ENCODE peak calls at places on chromosomes 7 and 10, in four cellular contexts. D is WTC11, H is K562, S is HepG2. Y is an unnamed sample.

GRCh38 chr10:80632742-80633141 is 95.0 kb downstream of the SH2D4B start:
- DNase-seq in H (no peak), D (no peak), S (no peak), Y (no peak)

GRCh38 chr7:20470726-20471125 is 140.0 kb downstream of the ITGB8 start:
- DNase-seq in S (no peak), H (no peak), D (no peak), Y (no peak)

GRCh38 chr7:27254625-27255024 is 12.0 kb downstream of the EVX1 start:
- DNase-seq in D (no peak), S (no peak), H (no peak), Y (no peak)

GRCh38 chr7:108158766-108159165 is 28.6 kb upstream of the LAMB4 start:
- DNase-seq in S (no peak), D (no peak), H (no peak), Y (no peak)

GRCh38 chr7:913736-914520 is 37.6 kb downstream of the GET4 start:
- DNase-seq in S (no peak), H (no peak), D (no peak), Y (no peak)

GRCh38 chr10:92027141-92027540 is 103.6 kb downstream of the BTAF1 start:
- DNase-seq in H (peak), S (peak), D (no peak), Y (no peak)

GRCh38 chr10:3777876-3778707 is 6.9 kb downstream of the KLF6 start:
- DNase-seq in H (no peak), S (no peak), D (no peak), Y (no peak)

GRCh38 chr10:53886325-53887300 is 914.4 kb downstream of the PCDH15 start:
- DNase-seq in H (no peak), D (no peak), S (peak), Y (no peak)

GRCh38 chr7:47198159-47198558 is 383.8 kb downstream of the TNS3 start:
- DNase-seq in D (no peak), H (no peak), S (no peak), Y (peak)

GRCh38 chr7:154860621-154861375 is 142.1 kb downstream of the PAXIP1 start:
- DNase-seq in D (no peak), H (no peak), S (no peak), Y (no peak)

GRCh38 chr10:102065561-102066420 is 642 bp downstream of the HPS6 start:
- DNase-seq in H (no peak), D (peak), S (no peak), Y (peak)

GRCh38 chr7:155758348-155758747 is 53.9 kb downstream of the SHH start:
- DNase-seq in S (no peak), D (peak), H (no peak), Y (no peak)

GRCh38 chr7:130338233-130338632 is 6.4 kb upstream of the CPA5 start:
- DNase-seq in S (no peak), D (no peak), H (no peak), Y (no peak)
- TF ChIP-seq MAX in S (no peak), D (no peak), H (no peak), Y (no peak)

DNA sequence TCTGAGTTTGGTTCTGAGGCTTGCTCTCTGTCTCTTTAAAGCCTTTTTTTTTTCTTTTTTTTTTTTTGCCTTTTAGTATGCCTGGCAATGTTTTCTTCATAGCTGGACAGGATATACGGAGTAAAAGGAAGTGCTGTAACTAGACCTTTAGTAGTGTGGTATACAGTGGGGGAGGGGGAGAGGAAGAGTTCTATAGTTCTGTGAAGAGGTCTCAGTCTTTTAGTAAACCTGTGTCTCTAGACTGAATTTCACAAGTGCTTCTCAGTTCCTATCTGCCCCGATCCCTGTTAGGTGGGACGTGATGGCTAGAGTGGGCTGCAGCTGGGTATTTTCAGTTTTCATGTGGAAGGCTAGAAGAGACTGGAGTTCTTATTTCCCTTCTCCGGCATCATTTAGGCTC is 3.1 kb upstream of the ABCC2 start:
- DNase-seq in S (peak), H (no peak), D (no peak), Y (peak)
- TF ChIP-seq NR3C1 in S (no peak), H (no peak), D (no peak), Y (no peak)

DNA sequence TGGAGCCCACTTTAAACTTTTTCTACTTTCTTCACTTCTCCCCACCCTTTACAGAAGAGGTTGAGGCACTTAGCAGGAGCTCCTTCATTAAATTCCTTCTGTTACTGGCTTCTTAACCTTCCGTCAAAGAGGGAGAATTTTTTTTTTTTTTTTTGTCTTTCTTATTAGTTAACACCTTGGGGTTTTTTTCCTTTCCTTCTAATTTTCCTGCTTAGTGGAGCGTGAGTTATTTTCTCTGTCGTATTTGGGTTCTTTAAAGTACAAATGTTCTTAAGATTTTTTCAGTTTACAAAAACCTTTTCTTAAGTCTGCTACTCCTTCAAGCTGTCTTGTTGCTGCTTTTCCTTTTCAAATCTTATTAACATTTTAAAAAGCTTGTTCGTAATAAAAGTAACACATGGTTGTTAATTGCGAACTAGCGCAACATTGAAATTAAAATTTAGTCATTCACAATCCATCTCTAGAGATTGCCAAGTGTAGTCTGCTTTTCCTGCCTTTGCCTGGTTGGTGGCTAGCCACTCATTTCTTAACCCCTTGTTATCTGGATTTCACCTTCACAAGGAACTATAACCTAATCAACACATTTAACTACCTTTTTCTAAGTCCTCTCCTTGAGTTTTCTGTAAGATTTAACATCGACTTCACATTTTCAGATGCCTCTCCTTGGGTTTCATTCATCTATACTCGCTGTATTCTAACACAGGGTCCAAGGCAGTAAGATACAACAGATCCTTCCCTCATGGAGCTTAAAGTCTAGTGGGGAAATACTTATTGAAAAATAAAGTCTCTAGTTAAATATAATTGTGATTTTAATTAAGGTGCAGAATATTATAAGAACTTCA is 2.0 kb downstream of the BMPR1A start:
- DNase-seq in H (no peak), D (no peak), S (peak), Y (no peak)
- TF ChIP-seq MAX in H (no peak), D (no peak), S (no peak), Y (no peak)

DNA sequence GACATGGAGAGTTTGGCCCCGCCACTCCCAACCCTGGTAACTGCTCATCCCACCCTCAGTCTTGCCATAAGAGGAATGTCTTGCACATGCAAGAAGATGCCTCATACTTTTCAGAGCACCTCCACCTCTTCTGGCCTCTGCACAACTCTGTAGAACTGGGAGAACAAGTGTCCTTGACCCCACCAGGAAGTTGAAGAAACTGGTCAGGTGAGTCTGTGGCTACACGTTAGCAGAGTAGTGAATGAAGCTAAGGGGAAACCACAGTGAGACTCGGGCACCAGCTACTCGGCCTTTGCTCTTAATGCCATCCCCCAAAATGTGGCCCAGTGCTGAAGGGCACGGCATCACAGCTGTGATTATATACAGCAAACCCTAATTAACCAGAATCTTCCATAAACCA is 110.1 kb downstream of the ARID5B start:
- DNase-seq in S (no peak), D (no peak), H (no peak), Y (no peak)
- TF ChIP-seq NR3C1 in S (no peak), D (no peak), H (no peak), Y (no peak)

GRCh38 chr10:132590752-132591121 is 53.1 kb downstream of the INPP5A start:
- DNase-seq in S (no peak), H (no peak), D (no peak), Y (no peak)

GRCh38 chr10:132595021-132595420 is 57.4 kb downstream of the INPP5A start:
- DNase-seq in H (no peak), S (no peak), D (no peak), Y (no peak)

GRCh38 chr10:132593900-132594876 is 56.6 kb downstream of the INPP5A start:
- DNase-seq in S (no peak), D (no peak), H (no peak), Y (no peak)

GRCh38 chr10:132591166-132591971 is 53.8 kb downstream of the INPP5A start:
- DNase-seq in H (no peak), S (peak), D (peak), Y (peak)

GRCh38 chr10:132592790-132593788 is 55.5 kb downstream of the INPP5A start:
- DNase-seq in H (no peak), S (no peak), D (peak), Y (no peak)
- TF ChIP-seq MAX in H (no peak), S (no peak), D (no peak), Y (no peak)

DNA sequence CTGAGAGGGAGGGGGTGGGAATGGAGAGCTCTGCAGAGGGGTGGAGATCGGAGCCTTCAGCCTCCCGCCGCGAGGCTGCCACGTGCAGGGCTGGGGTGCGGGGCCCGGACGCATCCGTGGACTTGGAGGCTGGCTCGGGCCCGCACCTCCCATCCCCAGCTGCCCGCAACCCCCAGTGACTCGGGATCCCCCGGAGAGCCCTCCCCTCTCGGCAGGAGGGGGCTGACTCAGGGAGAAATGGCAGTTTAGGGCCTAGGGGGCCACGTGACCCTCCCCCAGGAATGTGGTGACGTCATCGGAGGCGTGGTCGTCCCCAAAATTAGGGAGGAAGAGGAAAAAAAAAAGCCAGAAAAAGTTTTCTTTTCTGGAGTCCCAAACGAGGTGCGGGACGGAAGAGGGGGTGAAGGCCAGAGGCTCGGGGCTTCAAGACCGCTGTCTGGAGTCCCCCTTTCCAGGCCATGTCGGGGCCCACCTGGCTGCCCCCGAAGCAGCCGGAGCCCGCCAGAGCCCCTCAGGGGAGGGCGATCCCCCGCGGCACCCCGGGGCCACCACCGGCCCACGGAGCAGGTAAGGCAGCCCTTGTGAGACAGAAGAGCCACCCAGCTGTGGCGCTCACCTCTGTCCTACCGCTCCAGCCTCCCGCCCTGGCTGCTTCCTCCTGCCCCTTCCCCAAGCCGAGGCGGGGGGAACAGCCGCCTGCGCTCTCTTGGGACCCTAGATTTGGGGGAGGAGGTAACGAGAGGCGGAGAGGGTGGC is at the start of gene TRIP6:
- DNase-seq in H (peak), S (no peak), D (peak), Y (peak)
- TF ChIP-seq NR3C1 in H (no peak), S (no peak), D (no peak), Y (no peak)

GRCh38 chr10:70559861-70560260 is 42.7 kb downstream of the PRF1 start:
- DNase-seq in D (peak), H (no peak), S (no peak), Y (no peak)

GRCh38 chr10:70562036-70562710 is 40.4 kb downstream of the PRF1 start:
- DNase-seq in H (no peak), S (no peak), D (peak), Y (no peak)

GRCh38 chr10:70561558-70561957 is 41.0 kb downstream of the PRF1 start:
- DNase-seq in S (no peak), H (no peak), D (no peak), Y (no peak)

GRCh38 chr10:70560511-70560931 is 42.0 kb downstream of the PRF1 start:
- DNase-seq in S (no peak), H (no peak), D (peak), Y (no peak)

GRCh38 chr10:70561051-70561450 is 41.5 kb downstream of the PRF1 start:
- DNase-seq in D (no peak), H (no peak), S (no peak), Y (no peak)
- TF ChIP-seq MAX in D (no peak), H (no peak), S (no peak), Y (no peak)

DNA sequence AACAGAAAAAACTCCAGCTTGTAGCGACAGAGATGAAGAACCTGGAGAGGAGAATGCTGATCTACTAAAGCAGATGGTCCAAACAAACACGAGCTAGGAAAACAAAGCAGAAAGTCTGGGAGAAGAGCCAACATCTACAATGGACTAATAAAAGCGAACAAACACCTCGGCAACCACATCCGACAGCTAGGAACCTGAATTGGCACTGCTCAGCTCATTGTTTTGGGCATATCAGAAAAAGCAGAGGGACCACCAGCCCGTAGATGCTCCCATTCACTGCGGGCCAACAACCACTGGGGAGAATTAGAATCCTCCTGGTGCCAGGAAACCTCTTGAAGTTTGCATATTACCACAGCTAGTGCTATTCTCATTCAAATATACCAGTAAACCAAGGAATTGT is 204.7 kb downstream of the NXPH1 start:
- DNase-seq in S (no peak), D (no peak), H (no peak), Y (no peak)
- TF ChIP-seq NR3C1 in S (no peak), D (no peak), H (no peak), Y (no peak)

DNA sequence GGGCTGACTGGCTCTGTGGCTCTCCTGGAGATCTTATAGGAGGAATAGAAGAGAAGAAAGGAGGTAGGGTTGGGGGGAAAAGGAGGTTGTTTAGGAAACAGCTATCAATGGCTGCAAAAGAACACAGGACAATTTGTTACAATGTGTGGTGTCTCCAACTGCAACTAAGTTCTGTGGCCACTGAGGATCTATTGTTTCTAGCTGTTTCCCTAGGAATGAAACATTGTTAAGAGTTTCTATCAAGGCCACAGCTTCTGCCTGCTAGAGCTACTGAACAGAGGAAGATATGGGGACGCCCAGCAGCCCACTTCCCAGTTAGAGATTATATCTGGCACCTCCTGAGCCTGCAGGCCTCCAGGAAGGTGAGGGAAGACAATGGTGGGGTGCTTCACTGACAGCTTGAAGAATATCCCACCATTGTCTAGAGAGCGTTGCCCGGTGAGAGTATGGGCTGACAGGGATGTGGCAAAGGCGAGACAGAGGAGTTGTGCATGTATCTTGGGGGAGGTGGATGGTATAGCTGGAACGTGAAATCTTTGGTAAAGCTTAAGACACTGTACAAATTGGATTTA is 4.0 kb downstream of the SCD start:
- DNase-seq in H (no peak), S (no peak), D (no peak), Y (no peak)
- TF ChIP-seq MAX in H (no peak), S (no peak), D (no peak), Y (no peak)

Y was measured in A549.